ENCODE peak calls at places on chromosome 15, in nine cellular contexts. L is NCI-H460; Q is activated effector memory CD4-positive, alpha-beta T cell treated with Interleukin-2 at 50 U/mL for 16 hours; C is left lung; R is NCI-H446; F is fibroblast of gingiva; Z is lung; X is activated CD8-positive, alpha-beta memory T cell treated with anti-CD3 and anti-CD28 coated beads, Interleukin-2, amount 10 ng/mL, durations not matched to agents 7 days and 5 days; T is nephron progenitor cell. Y is an unnamed sample.

GRCh38 chr15:74616996-74617395 is 1.4 kb downstream of the CLK3 start:
- DNase-seq in L (no peak), Q (no peak), C (no peak), R (no peak), F (no peak), Z (no peak), X (no peak), T (no peak), Y (no peak)

GRCh38 chr15:58473720-58474119 is 41.9 kb downstream of the LIPC start:
- DNase-seq in L (no peak), Q (no peak), C (no peak), R (no peak), F (peak; percentile 33), Z (no peak), X (no peak), T (no peak), Y (no peak)

GRCh38 chr15:49239105-49239504 is 69.1 kb downstream of the GALK2 start:
- DNase-seq in L (no peak), Q (no peak), C (no peak), R (no peak), F (no peak), Z (no peak), X (no peak), T (no peak), Y (no peak)

GRCh38 chr15:27623560-27624305 is 475.4 kb downstream of the OCA2 start:
- DNase-seq in L (no peak), Q (no peak), C (no peak), R (no peak), F (no peak), Z (no peak), X (no peak), T (no peak), Y (no peak)

GRCh38 chr15:71137138-71137518 is 21.9 kb downstream of the THSD4 start:
- DNase-seq in L (no peak), Q (no peak), C (no peak), R (no peak), F (no peak), Z (no peak), X (no peak), T (no peak), Y (no peak)

GRCh38 chr15:88909956-88910831 is 3.0 kb downstream of the MFGE8 start:
- DNase-seq in L (no peak), Q (no peak), C (no peak), R (no peak), F (peak; percentile 86), Z (no peak), X (no peak), T (peak; percentile 37), Y (no peak)

GRCh38 chr15:45642203-45642932 is 7.5 kb downstream of the SQOR start:
- DNase-seq in L (no peak), Q (no peak), C (no peak), R (no peak), F (peak; percentile 93), Z (no peak), X (no peak), T (no peak), Y (no peak)

GRCh38 chr15:77695548-77695947 is 62.8 kb upstream of the LINGO1 start:
- DNase-seq in L (no peak), Q (no peak), C (no peak), R (no peak), F (no peak), Z (no peak), X (no peak), T (no peak), Y (no peak)

GRCh38 chr15:62769604-62770003 is 272.9 kb upstream of the TPM1 start:
- DNase-seq in L (no peak), Q (no peak), C (no peak), R (no peak), F (no peak), Z (no peak), X (no peak), T (no peak), Y (no peak)

GRCh38 chr15:78322243-78322642 is 17.9 kb upstream of the CRABP1 start:
- DNase-seq in L (no peak), Q (no peak), C (no peak), R (no peak), F (peak; percentile 38), Z (no peak), X (no peak), T (no peak), Y (no peak)

GRCh38 chr15:43246261-43246764 is 20.4 kb downstream of the TGM5 start:
- DNase-seq in L (no peak), Q (no peak), C (no peak), R (no peak), F (no peak), Z (no peak), X (no peak), T (no peak), Y (no peak)

Y was measured in activated T-helper 2 cell treated with anti-CD3 and anti-CD28 coated beads, Interferon-gamma antibody, Interleukin-2, Interleukin-4, amounts not matched to agents 10 μg/mL and 5 μg/mL and 100 μg/mL, durations not matched to agents 14 hours and 24 hours and 36 hours.